ENCODE peak calls at places on chromosomes 3 and 15, in four cellular contexts. T, R, A and U are unnamed samples.

GRCh38 chr15:89397653-89398023 is 63.0 kb upstream of the POLG start:
- DNase-seq in R (no peak), A (no peak), T (no peak), U (no peak)

GRCh38 chr15:99006904-99007495 is 592 bp downstream of the PGPEP1L start:
- DNase-seq in T (no peak), A (no peak), R (no peak), U (peak; percentile 60)

GRCh38 chr3:4581905-4582611 is 88.9 kb downstream of the ITPR1 start:
- DNase-seq in T (no peak), A (no peak), R (no peak), U (no peak)

GRCh38 chr3:53690521-53690920 is 155.7 kb downstream of the CHDH start:
- DNase-seq in R (no peak), T (no peak), A (no peak), U (no peak)

GRCh38 chr15:64092075-64092820 is 1.4 kb downstream of the CIAO2A start:
- DNase-seq in R (no peak), T (peak; percentile 29), A (no peak), U (no peak)

GRCh38 chr15:68511073-68511991 is 67.5 kb upstream of the CORO2B start:
- DNase-seq in R (peak; percentile 47), A (no peak), T (no peak), U (peak; percentile 84)

GRCh38 chr15:67835349-67836133 is 4.3 kb downstream of the RNU6-1 start:
- DNase-seq in A (no peak), T (no peak), R (peak; percentile 33), U (no peak)

GRCh38 chr3:84547971-84548970 is 410.5 kb upstream of the CADM2 start:
- DNase-seq in T (peak; percentile 23), A (peak; percentile 14), R (no peak), U (no peak)

GRCh38 chr15:51090753-51091152 is 4.0 kb downstream of the TNFAIP8L3 start:
- DNase-seq in T (no peak), R (peak; percentile 39), A (no peak), U (no peak)

GRCh38 chr3:70972855-70973254 is 610.7 kb downstream of the FOXP1 start:
- DNase-seq in A (no peak), T (no peak), R (no peak), U (no peak)

GRCh38 chr3:105255351-105255750 is 111.4 kb upstream of the ALCAM start:
- DNase-seq in T (no peak), R (no peak), A (no peak), U (no peak)

GRCh38 chr3:45554001-45554691 is 40.4 kb upstream of the LIMD1 start:
- DNase-seq in T (peak; percentile 74), A (no peak), R (no peak), U (no peak)

GRCh38 chr3:30696901-30697300 is 90.5 kb downstream of the TGFBR2 start:
- DNase-seq in T (no peak), A (no peak), R (no peak), U (no peak)

GRCh38 chr3:58049143-58049785 is 41.0 kb downstream of the FLNB start:
- DNase-seq in R (peak; percentile 70), A (peak; percentile 66), T (no peak), U (no peak)

GRCh38 chr15:37599175-37599574 is 335.3 kb upstream of the TMCO5A start:
- DNase-seq in R (no peak), A (no peak), T (no peak), U (no peak)

GRCh38 chr3:52121813-52122212 is 32.4 kb downstream of the POC1A start:
- DNase-seq in R (no peak), T (peak; percentile 22), A (no peak), U (no peak)

GRCh38 chr15:34855893-34856292 is 60.5 kb upstream of the ACTC1 start:
- DNase-seq in R (no peak), T (no peak), A (no peak), U (no peak)

GRCh38 chr3:111592143-111592542 is 3.0 kb downstream of the ZBED2 start:
- DNase-seq in A (no peak), R (no peak), T (no peak), U (no peak)

GRCh38 chr3:50453907-50454306 is 49.5 kb downstream of the CACNA2D2 start:
- DNase-seq in T (no peak), A (no peak), R (no peak), U (no peak)

GRCh38 chr15:94258246-94258645 is 26.9 kb downstream of the MCTP2 start:
- DNase-seq in T (peak; percentile 9), A (no peak), R (no peak), U (no peak)

GRCh38 chr3:122572940-122573412 is 4.5 kb upstream of the PARP15 start:
- DNase-seq in R (peak; percentile 26), T (peak; percentile 79), A (no peak), U (no peak)

GRCh38 chr3:37229740-37230139 is 55.4 kb upstream of the LRRFIP2 start:
- DNase-seq in T (no peak), R (no peak), A (no peak), U (no peak)

GRCh38 chr3:122076414-122077292 is 21.5 kb downstream of the CD86 start:
- DNase-seq in T (peak; percentile 64), R (no peak), A (no peak), U (no peak)

GRCh38 chr3:24477090-24477656 is 17.5 kb downstream of the THRB start:
- DNase-seq in R (no peak), T (no peak), A (no peak), U (no peak)

GRCh38 chr15:98528056-98528725 is 120.1 kb upstream of the IGF1R start:
- DNase-seq in A (no peak), R (no peak), T (no peak), U (no peak)

GRCh38 chr3:2099028-2099671 is 484 bp downstream of the CNTN4 start:
- DNase-seq in A (no peak), R (no peak), T (no peak), U (no peak)

GRCh38 chr3:139906441-139906840 is 28.5 kb upstream of the CLSTN2 start:
- DNase-seq in A (peak; percentile 2), R (peak; percentile 25), T (no peak), U (no peak)

GRCh38 chr3:192892981-192893827 is 24.5 kb downstream of the MB21D2 start:
- DNase-seq in A (peak; percentile 74), R (no peak), T (peak; percentile 98), U (peak; percentile 85)

GRCh38 chr15:97966924-97967620 is 6.6 kb downstream of the ARRDC4 start:
- DNase-seq in R (no peak), T (no peak), A (no peak), U (no peak)

GRCh38 chr3:152909180-152909883 is 74.4 kb downstream of the P2RY1 start:
- DNase-seq in A (no peak), T (no peak), R (no peak), U (no peak)

GRCh38 chr15:44231842-44232241 is 36.8 kb upstream of the FRMD5 start:
- DNase-seq in T (no peak), A (no peak), R (no peak), U (no peak)

GRCh38 chr15:57866149-57866736 is 159.7 kb downstream of the POLR2M start:
- DNase-seq in A (peak; percentile 53), T (peak; percentile 61), R (peak; percentile 30), U (no peak)

GRCh38 chr15:101559938-101560337 is 70.4 kb upstream of the PCSK6 start:
- DNase-seq in T (no peak), A (no peak), R (no peak), U (no peak)

GRCh38 chr15:88810449-88810848 is 7.2 kb downstream of the ACAN start:
- DNase-seq in T (no peak), R (no peak), A (no peak), U (no peak)

GRCh38 chr3:41338276-41338675 is 139.0 kb downstream of the CTNNB1 start:
- DNase-seq in R (no peak), T (no peak), A (no peak), U (no peak)

GRCh38 chr3:83438177-83438576 is 1520.6 kb upstream of the CADM2 start:
- DNase-seq in A (no peak), T (no peak), R (no peak), U (no peak)

GRCh38 chr15:44094776-44095175 is 100.3 kb downstream of the FRMD5 start:
- DNase-seq in A (no peak), R (no peak), T (no peak), U (no peak)

GRCh38 chr15:41407341-41407740 is 5.0 kb upstream of the NDUFAF1 start:
- DNase-seq in T (no peak), R (no peak), A (no peak), U (no peak)

GRCh38 chr3:26558257-26558656 is 64.3 kb upstream of the LRRC3B start:
- DNase-seq in R (no peak), A (no peak), T (no peak), U (no peak)

GRCh38 chr3:26562324-26562723 is 60.2 kb upstream of the LRRC3B start:
- DNase-seq in T (no peak), A (no peak), R (no peak), U (no peak)

GRCh38 chr3:26556637-26557036 is 65.9 kb upstream of the LRRC3B start:
- DNase-seq in T (no peak), A (no peak), R (no peak), U (no peak)

GRCh38 chr3:26559252-26559651 is 63.3 kb upstream of the LRRC3B start:
- DNase-seq in R (no peak), A (no peak), T (no peak), U (no peak)
- TF ChIP-seq CTCF in R (no peak), A (no peak), T (no peak), U (no peak)

GRCh38 chr3:182490601-182491485 is 302.5 kb upstream of the ATP11B start:
- DNase-seq in T (peak; percentile 34), A (peak; percentile 5), R (no peak), U (no peak)
- TF ChIP-seq CTCF in T (peak; percentile 28), A (peak; percentile 34), R (no peak), U (peak; percentile 64)

GRCh38 chr3:155313303-155313702 is 19.8 kb upstream of the STRIT1 start:
- DNase-seq in T (no peak), R (no peak), A (no peak), U (no peak)
- TF ChIP-seq CTCF in T (no peak), R (no peak), A (no peak), U (no peak)

DNA sequence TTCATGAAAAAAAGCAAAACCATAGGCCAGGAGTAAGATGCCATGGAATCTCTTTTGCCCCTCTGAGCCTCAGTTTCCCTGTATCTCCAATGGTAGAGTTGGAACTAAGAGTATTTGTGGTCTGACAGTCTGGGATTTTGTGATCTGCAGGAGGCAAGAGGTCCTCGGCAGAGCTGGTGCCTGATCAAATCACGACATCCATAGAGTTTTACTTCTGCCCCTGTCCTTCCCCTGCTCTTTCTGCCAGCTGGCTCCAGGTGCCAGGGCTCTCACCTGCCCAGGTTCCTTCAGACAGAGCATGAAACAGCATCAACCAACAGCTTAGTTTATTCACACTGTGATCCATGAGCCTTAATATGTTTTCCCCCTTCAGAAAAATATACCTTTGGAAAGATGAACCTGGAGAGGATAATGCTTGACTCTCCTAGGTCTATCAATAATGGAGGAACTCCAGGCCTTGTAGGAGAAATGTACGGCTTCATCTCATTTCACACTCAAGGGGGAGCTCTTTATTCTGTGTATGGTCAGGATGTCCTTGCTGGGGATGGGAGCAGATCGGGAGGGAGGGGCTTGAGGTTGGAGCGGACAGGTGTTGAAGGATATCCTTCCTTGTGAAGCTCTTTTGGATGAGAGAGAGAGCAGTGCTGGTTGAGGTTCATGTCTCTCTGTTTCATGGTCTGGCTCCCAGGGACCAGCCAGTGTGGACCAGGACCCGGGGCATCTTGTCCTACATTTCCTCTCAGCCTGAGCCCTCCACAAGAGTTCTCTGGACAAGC is 309.9 kb downstream of the RPLP1 start:
- DNase-seq in T (no peak), A (no peak), R (no peak), U (no peak)
- TF ChIP-seq CTCF in T (peak; percentile 7), A (peak; percentile 10), R (no peak), U (peak; percentile 14)